ENCODE peak calls at places on chromosomes 3 and 15, in six cellular contexts. N is esophagus muscularis mucosa, Y is AG08396, X is NCI-H345, F is mucosa of descending colon, K is SW480. H is an unnamed sample.

GRCh38 chr3:124560406-124561215 is 169.6 kb upstream of the UMPS start:
- DNase-seq in N (no peak), Y (no peak), X (no peak), F (no peak), K (no peak), H (no peak)

GRCh38 chr15:85772668-85773067 is 22.1 kb downstream of the KLHL25 start:
- DNase-seq in N (no peak), Y (no peak), X (peak), F (peak), K (no peak), H (no peak)

GRCh38 chr3:192409203-192409837 is 318.0 kb downstream of the FGF12 start:
- DNase-seq in N (no peak), Y (peak), X (peak), F (no peak), K (no peak), H (no peak)

GRCh38 chr3:186909078-186909853 is 21.1 kb upstream of the ST6GAL1 start:
- DNase-seq in N (no peak), Y (no peak), X (no peak), F (peak), K (peak), H (no peak)

GRCh38 chr3:62032738-62033137 is 340.6 kb downstream of the FEZF2 start:
- DNase-seq in N (no peak), Y (no peak), X (no peak), F (no peak), K (no peak), H (no peak)

GRCh38 chr3:195876297-195877031 is 31.9 kb downstream of the TNK2 start:
- DNase-seq in N (no peak), Y (no peak), X (no peak), F (peak), K (peak), H (peak)

GRCh38 chr3:40302784-40303183 is 6.7 kb upstream of the EIF1B start:
- DNase-seq in N (no peak), Y (no peak), X (no peak), F (no peak), K (no peak), H (no peak)

GRCh38 chr3:67551366-67552016 is 102.9 kb downstream of the SUCLG2 start:
- DNase-seq in N (no peak), Y (no peak), X (no peak), F (no peak), K (no peak), H (no peak)

GRCh38 chr3:129892857-129893615 is 475 bp downstream of the TMCC1 start:
- DNase-seq in N (peak), Y (peak), X (peak), F (peak), K (peak), H (peak)

GRCh38 chr15:36758800-36759199 is 179.4 kb downstream of the CDIN1 start:
- DNase-seq in N (no peak), Y (no peak), X (no peak), F (no peak), K (no peak), H (no peak)

GRCh38 chr15:65396283-65396964 is 18.6 kb upstream of the IGDCC3 start:
- DNase-seq in N (no peak), Y (no peak), X (no peak), F (no peak), K (no peak), H (no peak)

GRCh38 chr15:58454950-58455401 is 23.2 kb downstream of the LIPC start:
- DNase-seq in N (no peak), Y (no peak), X (peak), F (no peak), K (no peak), H (no peak)

GRCh38 chr3:28575748-28576589 is 227.3 kb upstream of the AZI2 start:
- DNase-seq in N (no peak), Y (peak), X (peak), F (no peak), K (no peak), H (peak)

GRCh38 chr3:65170357-65171090 is 482.7 kb upstream of the ADAMTS9 start:
- DNase-seq in N (peak), Y (peak), X (no peak), F (peak), K (peak), H (peak)

GRCh38 chr15:42547926-42548257 is 701 bp downstream of the LRRC57 start:
- DNase-seq in N (no peak), Y (peak), X (no peak), F (no peak), K (no peak), H (peak)

GRCh38 chr3:161031134-161031533 is 74.0 kb downstream of the B3GALNT1 start:
- DNase-seq in N (no peak), Y (no peak), X (no peak), F (no peak), K (no peak), H (no peak)

GRCh38 chr3:32757618-32758374 is 60.0 kb upstream of the TRIM71 start:
- DNase-seq in N (no peak), Y (peak), X (no peak), F (no peak), K (no peak), H (no peak)

GRCh38 chr15:89129123-89129815 is 41.0 kb downstream of the ABHD2 start:
- DNase-seq in N (no peak), Y (peak), X (peak), F (no peak), K (peak), H (no peak)

GRCh38 chr3:122694966-122695365 is 14.3 kb downstream of the PARP14 start:
- DNase-seq in N (no peak), Y (no peak), X (no peak), F (no peak), K (no peak), H (no peak)

GRCh38 chr3:48656061-48656840 is 6.4 kb downstream of the CELSR3 start:
- DNase-seq in N (peak), Y (peak), X (no peak), F (peak), K (no peak), H (peak)

GRCh38 chr15:100881573-100882336 is 2.1 kb downstream of the ALDH1A3 start:
- DNase-seq in N (no peak), Y (no peak), X (no peak), F (no peak), K (no peak), H (no peak)

GRCh38 chr3:123104550-123104949 is 37.7 kb downstream of the PDIA5 start:
- DNase-seq in N (no peak), Y (peak), X (no peak), F (no peak), K (no peak), H (peak)

GRCh38 chr3:128210711-128211110 is 57.4 kb downstream of the EEFSEC start:
- DNase-seq in N (no peak), Y (no peak), X (no peak), F (no peak), K (no peak), H (no peak)

GRCh38 chr15:81235781-81236507 is 39.3 kb downstream of the IL16 start:
- DNase-seq in N (peak), Y (peak), X (no peak), F (no peak), K (peak), H (peak)

GRCh38 chr3:106829206-106829605 is 548.0 kb upstream of the CCDC54 start:
- DNase-seq in N (no peak), Y (no peak), X (no peak), F (no peak), K (peak), H (no peak)

GRCh38 chr3:2071531-2071930 is 27.1 kb upstream of the CNTN4 start:
- DNase-seq in N (no peak), Y (no peak), X (no peak), F (no peak), K (no peak), H (no peak)

H was measured in AG08395.